ENCODE peak calls at places on chromosomes 13 and 19, in seven cellular contexts. One of them, this sample, is unnamed.

GRCh38 chr13:109226631-109227030 is 559.8 kb downstream of the IRS2 start:
- DNase-seq in suprapubic skin: no peak
- DNase-seq in endothelial cell: no peak
- DNase-seq in HCT116: no peak
- DNase-seq in adrenal gland: no peak
- DNase-seq in psoas muscle: no peak
- DNase-seq in WTC11: no peak
- DNase-seq in this sample: no peak

GRCh38 chr13:105796081-105796480 is 739.4 kb downstream of the EFNB2 start:
- DNase-seq in WTC11: no peak
- DNase-seq in psoas muscle: no peak
- DNase-seq in HCT116: no peak
- DNase-seq in adrenal gland: no peak
- DNase-seq in suprapubic skin: no peak
- DNase-seq in endothelial cell: no peak
- DNase-seq in this sample: no peak

GRCh38 chr13:66618702-66619101 is 611.4 kb downstream of the PCDH9 start:
- DNase-seq in WTC11: no peak
- DNase-seq in adrenal gland: no peak
- DNase-seq in HCT116: peak
- DNase-seq in psoas muscle: no peak
- DNase-seq in suprapubic skin: no peak
- DNase-seq in endothelial cell: no peak
- DNase-seq in this sample: no peak

GRCh38 chr13:104949840-104950805 is 1585.3 kb downstream of the EFNB2 start:
- DNase-seq in HCT116: no peak
- DNase-seq in adrenal gland: no peak
- DNase-seq in WTC11: no peak
- DNase-seq in endothelial cell: no peak
- DNase-seq in suprapubic skin: no peak
- DNase-seq in psoas muscle: no peak
- DNase-seq in this sample: no peak

GRCh38 chr13:112170823-112171569 is 104.0 kb downstream of the SOX1 start:
- DNase-seq in HCT116: no peak
- DNase-seq in WTC11: no peak
- DNase-seq in psoas muscle: no peak
- DNase-seq in adrenal gland: no peak
- DNase-seq in suprapubic skin: peak
- DNase-seq in endothelial cell: no peak
- DNase-seq in this sample: no peak

GRCh38 chr13:47374741-47375140 is 477.9 kb upstream of the HTR2A start:
- DNase-seq in psoas muscle: no peak
- DNase-seq in endothelial cell: no peak
- DNase-seq in WTC11: no peak
- DNase-seq in adrenal gland: no peak
- DNase-seq in HCT116: no peak
- DNase-seq in suprapubic skin: no peak
- DNase-seq in this sample: no peak

GRCh38 chr13:113542751-113543424 is 41.7 kb upstream of the TFDP1 start:
- DNase-seq in psoas muscle: peak
- DNase-seq in HCT116: no peak
- DNase-seq in endothelial cell: no peak
- DNase-seq in adrenal gland: no peak
- DNase-seq in WTC11: no peak
- DNase-seq in suprapubic skin: peak
- DNase-seq in this sample: no peak

GRCh38 chr13:46667687-46668281 is 114.8 kb downstream of the LRCH1 start:
- DNase-seq in endothelial cell: no peak
- DNase-seq in suprapubic skin: no peak
- DNase-seq in psoas muscle: no peak
- DNase-seq in adrenal gland: no peak
- DNase-seq in WTC11: no peak
- DNase-seq in HCT116: no peak
- DNase-seq in this sample: no peak

GRCh38 chr19:3712663-3713531 is 4.7 kb downstream of the TJP3 start:
- DNase-seq in WTC11: no peak
- DNase-seq in endothelial cell: no peak
- DNase-seq in suprapubic skin: no peak
- DNase-seq in adrenal gland: no peak
- DNase-seq in HCT116: peak
- DNase-seq in psoas muscle: no peak
- DNase-seq in this sample: no peak

GRCh38 chr13:106276876-106277275 is 258.6 kb downstream of the EFNB2 start:
- DNase-seq in adrenal gland: no peak
- DNase-seq in suprapubic skin: no peak
- DNase-seq in endothelial cell: no peak
- DNase-seq in HCT116: no peak
- DNase-seq in psoas muscle: no peak
- DNase-seq in WTC11: no peak
- DNase-seq in this sample: no peak

GRCh38 chr19:47848871-47849473 is 10.1 kb upstream of the TPRX2 start:
- DNase-seq in WTC11: peak
- DNase-seq in endothelial cell: peak
- DNase-seq in HCT116: peak
- DNase-seq in psoas muscle: no peak
- DNase-seq in suprapubic skin: no peak
- DNase-seq in adrenal gland: peak
- DNase-seq in this sample: peak

GRCh38 chr19:43950834-43951626 is at the start of gene ZNF221:
- DNase-seq in HCT116: peak
- DNase-seq in suprapubic skin: peak
- DNase-seq in adrenal gland: peak
- DNase-seq in endothelial cell: peak
- DNase-seq in psoas muscle: peak
- DNase-seq in WTC11: peak
- DNase-seq in this sample: peak
- TF ChIP-seq CTCF in HCT116: peak
- TF ChIP-seq CTCF in suprapubic skin: peak
- TF ChIP-seq CTCF in adrenal gland: peak
- TF ChIP-seq CTCF in endothelial cell: no peak
- TF ChIP-seq CTCF in psoas muscle: peak
- TF ChIP-seq CTCF in WTC11: no peak
- TF ChIP-seq CTCF in this sample: no peak

GRCh38 chr19:10086032-10086903 is at the start of gene SHFL:
- DNase-seq in HCT116: no peak
- DNase-seq in WTC11: peak
- DNase-seq in psoas muscle: peak
- DNase-seq in adrenal gland: peak
- DNase-seq in suprapubic skin: no peak
- DNase-seq in endothelial cell: peak
- DNase-seq in this sample: peak

GRCh38 chr19:10088949-10089554 is 2.9 kb downstream of the SHFL start:
- DNase-seq in WTC11: no peak
- DNase-seq in suprapubic skin: no peak
- DNase-seq in endothelial cell: no peak
- DNase-seq in psoas muscle: peak
- DNase-seq in HCT116: no peak
- DNase-seq in adrenal gland: no peak
- DNase-seq in this sample: no peak

GRCh38 chr19:10085641-10086031 is 481 bp upstream of the SHFL start:
- DNase-seq in suprapubic skin: no peak
- DNase-seq in HCT116: no peak
- DNase-seq in adrenal gland: peak
- DNase-seq in WTC11: no peak
- DNase-seq in psoas muscle: no peak
- DNase-seq in endothelial cell: no peak
- DNase-seq in this sample: no peak

GRCh38 chr19:10086904-10087256 is 763 bp downstream of the SHFL start:
- DNase-seq in endothelial cell: no peak
- DNase-seq in adrenal gland: no peak
- DNase-seq in WTC11: no peak
- DNase-seq in psoas muscle: peak
- DNase-seq in HCT116: no peak
- DNase-seq in suprapubic skin: no peak
- DNase-seq in this sample: peak

GRCh38 chr19:10087296-10088061 is 1.4 kb downstream of the SHFL start:
- DNase-seq in psoas muscle: peak
- DNase-seq in endothelial cell: no peak
- DNase-seq in HCT116: no peak
- DNase-seq in WTC11: no peak
- DNase-seq in suprapubic skin: no peak
- DNase-seq in adrenal gland: no peak
- DNase-seq in this sample: no peak
- TF ChIP-seq CTCF in psoas muscle: no peak
- TF ChIP-seq CTCF in endothelial cell: no peak
- TF ChIP-seq CTCF in HCT116: no peak
- TF ChIP-seq CTCF in WTC11: no peak
- TF ChIP-seq CTCF in suprapubic skin: no peak
- TF ChIP-seq CTCF in adrenal gland: no peak
- TF ChIP-seq CTCF in this sample: no peak

GRCh38 chr19:8505680-8506401 is 3.4 kb upstream of the PRAM1 start:
- DNase-seq in adrenal gland: peak
- DNase-seq in HCT116: no peak
- DNase-seq in endothelial cell: peak
- DNase-seq in psoas muscle: peak
- DNase-seq in suprapubic skin: no peak
- DNase-seq in WTC11: peak
- DNase-seq in this sample: peak

GRCh38 chr19:8501547-8501946 is 893 bp downstream of the PRAM1 start:
- DNase-seq in adrenal gland: no peak
- DNase-seq in endothelial cell: no peak
- DNase-seq in WTC11: no peak
- DNase-seq in HCT116: no peak
- DNase-seq in suprapubic skin: no peak
- DNase-seq in psoas muscle: no peak
- DNase-seq in this sample: no peak

GRCh38 chr19:8501968-8502367 is 472 bp downstream of the PRAM1 start:
- DNase-seq in HCT116: no peak
- DNase-seq in psoas muscle: no peak
- DNase-seq in WTC11: no peak
- DNase-seq in endothelial cell: no peak
- DNase-seq in suprapubic skin: no peak
- DNase-seq in adrenal gland: no peak
- DNase-seq in this sample: no peak

GRCh38 chr19:8504171-8504570 is 1.7 kb upstream of the PRAM1 start:
- DNase-seq in endothelial cell: no peak
- DNase-seq in suprapubic skin: no peak
- DNase-seq in HCT116: no peak
- DNase-seq in adrenal gland: no peak
- DNase-seq in psoas muscle: no peak
- DNase-seq in WTC11: no peak
- DNase-seq in this sample: no peak

DNA sequence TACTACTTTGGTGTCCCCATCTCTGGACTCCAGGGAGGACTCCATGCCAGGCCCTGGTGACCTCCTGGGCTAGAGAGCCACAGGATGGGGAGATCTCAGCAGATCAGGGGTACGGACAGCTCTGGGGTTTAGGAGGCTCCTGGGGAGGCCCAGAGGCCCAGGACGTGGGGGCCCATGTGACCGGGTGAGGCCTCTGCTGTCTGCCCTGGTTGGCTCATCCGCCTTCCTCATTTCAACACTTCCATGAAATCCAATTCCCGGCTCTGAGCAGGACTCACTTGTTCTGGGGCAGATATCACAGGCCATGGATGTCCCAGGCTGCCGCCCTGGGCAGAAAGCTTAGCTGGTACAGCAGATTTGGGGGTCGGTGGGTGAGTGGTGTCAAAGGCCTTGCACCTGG is 1.1 kb upstream of the PRAM1 start:
- DNase-seq in suprapubic skin: no peak
- DNase-seq in adrenal gland: no peak
- DNase-seq in endothelial cell: no peak
- DNase-seq in psoas muscle: no peak
- DNase-seq in HCT116: no peak
- DNase-seq in WTC11: no peak
- DNase-seq in this sample: no peak
- TF ChIP-seq CTCF in suprapubic skin: no peak
- TF ChIP-seq CTCF in adrenal gland: no peak
- TF ChIP-seq CTCF in endothelial cell: no peak
- TF ChIP-seq CTCF in psoas muscle: no peak
- TF ChIP-seq CTCF in HCT116: no peak
- TF ChIP-seq CTCF in WTC11: no peak
- TF ChIP-seq CTCF in this sample: no peak

DNA sequence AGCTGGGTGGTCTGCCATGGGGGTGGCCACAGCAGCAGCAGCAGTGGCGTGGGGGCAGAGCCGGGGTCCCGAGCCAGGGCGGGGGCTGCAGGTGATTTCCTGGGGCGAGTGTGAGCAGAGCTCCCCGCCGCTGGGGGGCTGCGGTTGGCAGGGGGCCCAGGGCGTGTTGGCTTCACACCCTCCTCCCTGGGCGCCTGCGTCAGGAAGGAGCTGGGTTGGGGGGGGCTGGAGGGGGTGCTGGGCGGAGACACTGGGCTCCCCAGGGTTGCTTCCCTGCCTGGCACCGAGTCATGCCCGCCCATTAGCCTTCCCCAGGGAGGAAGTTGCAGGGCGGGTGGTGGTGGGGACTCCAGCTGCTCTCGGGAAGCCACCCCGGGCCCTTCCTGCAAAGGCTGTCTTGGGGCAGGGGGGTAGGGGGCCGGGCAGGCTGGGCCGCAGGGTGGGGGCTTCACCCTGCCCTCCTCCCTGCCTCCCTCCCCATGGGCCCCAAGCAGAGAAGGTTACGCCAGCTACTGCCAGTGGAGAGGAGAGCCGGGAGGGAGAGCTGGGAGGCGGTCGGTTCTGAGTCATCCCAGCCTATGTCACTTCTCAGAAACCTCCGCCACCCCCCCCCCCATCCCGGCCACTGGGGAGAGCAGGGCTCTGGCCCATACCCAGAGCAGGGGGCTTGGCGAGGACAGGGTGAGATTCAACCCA is 4.6 kb downstream of the MIDN start:
- DNase-seq in WTC11: no peak
- DNase-seq in adrenal gland: peak
- DNase-seq in HCT116: no peak
- DNase-seq in psoas muscle: peak
- DNase-seq in suprapubic skin: peak
- DNase-seq in endothelial cell: no peak
- DNase-seq in this sample: peak
- TF ChIP-seq CTCF in WTC11: no peak
- TF ChIP-seq CTCF in adrenal gland: peak
- TF ChIP-seq CTCF in HCT116: no peak
- TF ChIP-seq CTCF in psoas muscle: no peak
- TF ChIP-seq CTCF in suprapubic skin: no peak
- TF ChIP-seq CTCF in endothelial cell: no peak
- TF ChIP-seq CTCF in this sample: no peak